ENCODE peak calls at places on chromosome 6, in eight cellular contexts. F is activated gamma-delta T cell treated with anti-CD3 and anti-CD28 coated beads, Interleukin-2, amount 50 U/mL, for 16 hours; D is putamen; J is Calu3; C is neural progenitor cell; R is T-helper 1 cell; Z is astrocyte; I is activated B cell treated with CpG ODN at 0.5 μM for 24 hours. P is an unnamed sample.

GRCh38 chr6:149129401-149130077 is 188.0 kb upstream of the TAB2 start:
- DNase-seq in F (no peak), D (no peak), J (no peak), C (no peak), R (no peak), Z (peak), I (no peak), P (peak)

GRCh38 chr6:32047855-32048766 is 9.9 kb downstream of the CYP21A2 start:
- DNase-seq in F (peak), D (no peak), J (peak), C (peak), R (peak), Z (no peak), I (peak), P (peak)

GRCh38 chr6:35411066-35411465 is 41.1 kb upstream of the FANCE start:
- DNase-seq in F (no peak), D (no peak), J (no peak), C (no peak), R (no peak), Z (no peak), I (no peak), P (no peak)

GRCh38 chr6:156780962-156781705 is 4.0 kb downstream of the ARID1B start:
- DNase-seq in F (no peak), D (no peak), J (no peak), C (no peak), R (no peak), Z (no peak), I (no peak), P (no peak)

GRCh38 chr6:113317870-113318269 is 539.3 kb upstream of the MARCKS start:
- DNase-seq in F (no peak), D (no peak), J (no peak), C (peak), R (no peak), Z (no peak), I (no peak), P (no peak)

GRCh38 chr6:56766139-56766805 is 123.6 kb upstream of the DST start:
- DNase-seq in F (no peak), D (no peak), J (no peak), C (no peak), R (no peak), Z (no peak), I (no peak), P (no peak)

GRCh38 chr6:26065952-26066380 is 21.3 kb upstream of the HFE start:
- DNase-seq in F (no peak), D (peak), J (peak), C (peak), R (peak), Z (peak), I (no peak), P (peak)

GRCh38 chr6:56953597-56954388 is 1.1 kb upstream of the BEND6 start:
- DNase-seq in F (no peak), D (no peak), J (no peak), C (peak), R (no peak), Z (no peak), I (no peak), P (peak)

GRCh38 chr6:37920667-37921066 is 101.1 kb downstream of the ZFAND3 start:
- DNase-seq in F (no peak), D (no peak), J (no peak), C (peak), R (no peak), Z (no peak), I (no peak), P (no peak)

GRCh38 chr6:26328265-26328844 is 36.6 kb upstream of the BTN3A2 start:
- DNase-seq in F (no peak), D (no peak), J (peak), C (no peak), R (no peak), Z (no peak), I (no peak), P (peak)

GRCh38 chr6:79869600-79870084 is 77.7 kb downstream of the ELOVL4 start:
- DNase-seq in F (peak), D (peak), J (peak), C (peak), R (peak), Z (peak), I (peak), P (peak)

GRCh38 chr6:125670586-125670985 is 78.8 kb upstream of the HEY2 start:
- DNase-seq in F (no peak), D (no peak), J (no peak), C (peak), R (no peak), Z (no peak), I (no peak), P (no peak)

GRCh38 chr6:138814179-138814834 is 18.4 kb downstream of the ECT2L start:
- DNase-seq in F (no peak), D (no peak), J (no peak), C (no peak), R (no peak), Z (no peak), I (no peak), P (no peak)

GRCh38 chr6:129700666-129701065 is 9.3 kb downstream of the ARHGAP18 start:
- DNase-seq in F (no peak), D (no peak), J (no peak), C (no peak), R (no peak), Z (no peak), I (no peak), P (no peak)

GRCh38 chr6:14337157-14337556 is 219.6 kb downstream of the CD83 start:
- DNase-seq in F (no peak), D (no peak), J (no peak), C (no peak), R (no peak), Z (no peak), I (no peak), P (peak)

GRCh38 chr6:74940211-74940610 is 265.6 kb downstream of the COL12A1 start:
- DNase-seq in F (no peak), D (no peak), J (no peak), C (no peak), R (no peak), Z (peak), I (no peak), P (peak)

GRCh38 chr6:46888578-46888977 is 33.2 kb downstream of the ADGRF5 start:
- DNase-seq in F (no peak), D (no peak), J (peak), C (no peak), R (no peak), Z (peak), I (no peak), P (no peak)

GRCh38 chr6:158475344-158476302 is 84.3 kb upstream of the TMEM181 start:
- DNase-seq in F (no peak), D (peak), J (no peak), C (peak), R (no peak), Z (peak), I (no peak), P (peak)

GRCh38 chr6:134930463-134930862 is 19.4 kb downstream of the ALDH8A1 start:
- DNase-seq in F (no peak), D (no peak), J (no peak), C (no peak), R (no peak), Z (no peak), I (no peak), P (no peak)

GRCh38 chr6:74044417-74045096 is 348.6 kb downstream of the CD109 start:
- DNase-seq in F (no peak), D (no peak), J (peak), C (no peak), R (no peak), Z (no peak), I (no peak), P (peak)

GRCh38 chr6:131387706-131388455 is 185.1 kb upstream of the ARG1 start:
- DNase-seq in F (no peak), D (no peak), J (no peak), C (no peak), R (no peak), Z (no peak), I (no peak), P (no peak)

GRCh38 chr6:89120371-89120770 is 2.5 kb upstream of the SRSF12 start:
- DNase-seq in F (no peak), D (no peak), J (peak), C (no peak), R (no peak), Z (peak), I (no peak), P (peak)

GRCh38 chr6:63636516-63636968 is 940 bp downstream of the PHF3 start:
- DNase-seq in F (peak), D (peak), J (peak), C (peak), R (peak), Z (peak), I (no peak), P (peak)

GRCh38 chr6:26431258-26432162 is 8.8 kb upstream of the BTN3A3 start:
- DNase-seq in F (no peak), D (no peak), J (no peak), C (no peak), R (no peak), Z (peak), I (no peak), P (peak)

GRCh38 chr6:153210083-153210482 is 79.0 kb upstream of the RGS17 start:
- DNase-seq in F (no peak), D (no peak), J (no peak), C (no peak), R (no peak), Z (peak), I (no peak), P (peak)

GRCh38 chr6:56772737-56773184 is 130.1 kb upstream of the DST start:
- DNase-seq in F (no peak), D (no peak), J (peak), C (peak), R (no peak), Z (peak), I (no peak), P (peak)

GRCh38 chr6:1325471-1326309 is 13.8 kb downstream of the FOXQ1 start:
- DNase-seq in F (no peak), D (no peak), J (peak), C (no peak), R (no peak), Z (peak), I (no peak), P (peak)

GRCh38 chr6:46170357-46171289 is at the start of gene ENPP5:
- DNase-seq in F (peak), D (peak), J (peak), C (peak), R (peak), Z (no peak), I (peak), P (peak)

GRCh38 chr6:10248378-10248843 is 166.5 kb downstream of the TFAP2A start:
- DNase-seq in F (no peak), D (no peak), J (no peak), C (no peak), R (no peak), Z (peak), I (no peak), P (peak)

GRCh38 chr6:16690244-16691142 is 70.8 kb downstream of the ATXN1 start:
- DNase-seq in F (no peak), D (no peak), J (no peak), C (no peak), R (no peak), Z (peak), I (no peak), P (peak)

GRCh38 chr6:8991844-8992243 is 556.5 kb upstream of the SLC35B3 start:
- DNase-seq in F (no peak), D (no peak), J (no peak), C (no peak), R (no peak), Z (no peak), I (no peak), P (no peak)

GRCh38 chr6:15062311-15063252 is 183.3 kb upstream of the JARID2 start:
- DNase-seq in F (no peak), D (no peak), J (no peak), C (no peak), R (no peak), Z (peak), I (no peak), P (peak)

GRCh38 chr6:11615214-11615602 is 77.7 kb downstream of the TMEM170B start:
- DNase-seq in F (no peak), D (no peak), J (no peak), C (no peak), R (no peak), Z (peak), I (no peak), P (peak)

GRCh38 chr6:89574860-89575561 is 63.5 kb downstream of the LYRM2 start:
- DNase-seq in F (no peak), D (no peak), J (peak), C (no peak), R (no peak), Z (no peak), I (no peak), P (no peak)

GRCh38 chr6:53734473-53735299 is 60.1 kb upstream of the LRRC1 start:
- DNase-seq in F (no peak), D (no peak), J (peak), C (peak), R (no peak), Z (peak), I (no peak), P (peak)

GRCh38 chr6:109349419-109349987 is 32.8 kb downstream of the CD164 start:
- DNase-seq in F (no peak), D (no peak), J (peak), C (no peak), R (no peak), Z (peak), I (no peak), P (peak)

GRCh38 chr6:53287336-53288225 is 61.2 kb downstream of the ELOVL5 start:
- DNase-seq in F (no peak), D (peak), J (no peak), C (peak), R (no peak), Z (no peak), I (no peak), P (no peak)